ENCODE peak calls at places on chromosomes 11 and 22, in five cellular contexts. I, T, X, U and A are unnamed samples.

GRCh38 chr11:34274712-34275398 is 83.0 kb downstream of the ABTB2 start:
- DNase-seq in I (no peak), T (peak), X (peak), U (no peak), A (peak)

GRCh38 chr11:488992-489391 is 18.1 kb downstream of the RNH1 start:
- DNase-seq in I (no peak), T (no peak), X (no peak), U (no peak), A (no peak)

GRCh38 chr11:72736452-72737069 is 15.6 kb downstream of the ARAP1 start:
- DNase-seq in I (peak), T (peak), X (peak), U (no peak), A (peak)

GRCh38 chr11:28615542-28615941 is 507.4 kb downstream of the METTL15 start:
- DNase-seq in I (no peak), T (no peak), X (no peak), U (no peak), A (no peak)

GRCh38 chr22:47591016-47591415 is 828.6 kb downstream of the TBC1D22A start:
- DNase-seq in I (no peak), T (no peak), X (no peak), U (no peak), A (no peak)

GRCh38 chr11:75654314-75654713 is 14.5 kb downstream of the MAP6 start:
- DNase-seq in I (no peak), T (no peak), X (peak), U (peak), A (no peak)

GRCh38 chr11:75408852-75409219 is 9.5 kb downstream of the RPS3 start:
- DNase-seq in I (no peak), T (no peak), X (no peak), U (no peak), A (no peak)

GRCh38 chr11:126355324-126355925 is at the start of gene ST3GAL4:
- DNase-seq in I (peak), T (peak), X (peak), U (peak), A (no peak)

GRCh38 chr11:77093056-77093891 is 9.4 kb upstream of the OMP start:
- DNase-seq in I (no peak), T (no peak), X (no peak), U (no peak), A (no peak)

GRCh38 chr22:23837911-23838685 is 708 bp downstream of the DERL3 start:
- DNase-seq in I (peak), T (no peak), X (no peak), U (no peak), A (no peak)
- TF ChIP-seq CEBPB in I (no peak), T (no peak), X (no peak), U (no peak), A (no peak)

GRCh38 chr11:69465236-69466000 is 16.0 kb upstream of the LINC01488 start:
- DNase-seq in I (no peak), T (no peak), X (no peak), U (no peak), A (no peak)
- TF ChIP-seq CEBPB in I (no peak), T (no peak), X (no peak), U (no peak), A (no peak)

GRCh38 chr22:25824828-25825474 is 83.0 kb downstream of the MYO18B start:
- DNase-seq in I (no peak), T (no peak), X (no peak), U (no peak), A (no peak)
- TF ChIP-seq CEBPB in I (no peak), T (no peak), X (no peak), U (no peak), A (no peak)

GRCh38 chr11:130612291-130612802 is 163.9 kb downstream of the ADAMTS15 start:
- DNase-seq in I (no peak), T (peak), X (peak), U (no peak), A (no peak)

GRCh38 chr11:130608267-130608666 is 159.8 kb downstream of the ADAMTS15 start:
- DNase-seq in I (no peak), T (no peak), X (no peak), U (no peak), A (no peak)

GRCh38 chr11:130611791-130612251 is 163.4 kb downstream of the ADAMTS15 start:
- DNase-seq in I (no peak), T (peak), X (peak), U (no peak), A (no peak)

GRCh38 chr11:130606781-130607511 is 158.5 kb downstream of the ADAMTS15 start:
- DNase-seq in I (no peak), T (no peak), X (peak), U (no peak), A (no peak)

GRCh38 chr11:130609121-130610035 is 160.9 kb downstream of the ADAMTS15 start:
- DNase-seq in I (peak), T (no peak), X (no peak), U (no peak), A (no peak)
- TF ChIP-seq CEBPB in I (no peak), T (no peak), X (no peak), U (no peak), A (no peak)

GRCh38 chr22:39661842-39662676 is 91.5 kb downstream of the CACNA1I start:
- DNase-seq in I (peak), T (no peak), X (no peak), U (no peak), A (no peak)
- TF ChIP-seq CEBPB in I (no peak), T (no peak), X (no peak), U (no peak), A (no peak)

GRCh38 chr11:35946766-35947165 is 2.9 kb downstream of the LDLRAD3 start:
- DNase-seq in I (no peak), T (no peak), X (no peak), U (no peak), A (no peak)
- TF ChIP-seq CEBPB in I (no peak), T (no peak), X (no peak), U (no peak), A (no peak)

GRCh38 chr11:68693484-68693882 is 9.1 kb downstream of the GAL start:
- DNase-seq in I (no peak), T (no peak), X (no peak), U (no peak), A (no peak)
- TF ChIP-seq CEBPB in I (no peak), T (no peak), X (no peak), U (no peak), A (no peak)

DNA sequence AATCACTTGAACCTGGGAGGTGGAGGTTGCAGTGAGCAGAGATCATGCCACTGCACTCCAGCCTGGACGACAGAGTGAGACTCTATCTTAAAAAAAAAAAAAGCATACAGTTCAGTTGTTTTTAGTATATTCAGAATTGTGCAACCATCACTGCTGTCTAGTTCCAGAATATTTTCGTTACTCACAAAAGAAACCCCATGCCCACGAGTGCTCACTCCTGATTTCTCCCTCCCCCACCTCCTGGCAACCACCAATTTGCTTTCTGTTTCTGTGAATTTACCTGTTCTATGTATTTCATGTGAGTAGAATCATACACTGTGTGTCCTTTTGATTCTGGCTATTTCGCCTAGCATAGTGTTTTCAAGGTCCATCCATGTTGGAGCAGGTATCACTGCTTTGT is 24.8 kb downstream of the PTPRJ start:
- DNase-seq in I (no peak), T (no peak), X (no peak), U (no peak), A (no peak)
- TF ChIP-seq CEBPB in I (peak), T (no peak), X (peak), U (no peak), A (no peak)